ENCODE peak calls at places on chromosomes 7 and 10, in eight cellular contexts. F is HepG2; H is lower lobe of right lung; J is CD8-positive, alpha-beta T cell; A is hepatocyte; E is testis; S is fibroblast of lung; O is PC-3. G is an unnamed sample. For H3K36me3, the result is how much of the 10 kb centered on the place peaks cover.

GRCh38 chr7:115352375-115352774 is 430.5 kb downstream of the MDFIC start:
- DNase-seq in F (no peak), H (no peak), J (no peak), A (no peak), E (no peak), S (peak), O (peak), G (no peak)

GRCh38 chr10:126867567-126868365 is 37.5 kb upstream of the DOCK1 start:
- DNase-seq in F (no peak), H (no peak), J (no peak), A (no peak), E (no peak), S (peak), O (peak), G (no peak)

GRCh38 chr10:61662794-61663259 is at the start of gene CABCOCO1:
- DNase-seq in F (no peak), H (peak), J (no peak), A (peak), E (peak), S (peak), O (peak), G (peak)

GRCh38 chr10:115895196-115895595 is 377.8 kb downstream of the GFRA1 start:
- DNase-seq in F (no peak), H (no peak), J (no peak), A (no peak), E (no peak), S (no peak), O (no peak), G (no peak)

GRCh38 chr7:1861799-1862458 is 191.9 kb downstream of the ELFN1 start:
- DNase-seq in F (no peak), H (no peak), J (no peak), A (no peak), E (no peak), S (no peak), O (no peak), G (no peak)

GRCh38 chr10:28833313-28833712 is 156.0 kb downstream of the BAMBI start:
- DNase-seq in F (no peak), H (no peak), J (no peak), A (no peak), E (no peak), S (no peak), O (no peak), G (no peak)

GRCh38 chr7:27174077-27175004 is at the start of gene HOXA10:
- DNase-seq in F (no peak), H (peak), J (peak), A (no peak), E (no peak), S (no peak), O (peak), G (no peak)

GRCh38 chr7:77246031-77246430 is 46.4 kb upstream of the FGL2 start:
- DNase-seq in F (peak), H (no peak), J (no peak), A (no peak), E (no peak), S (no peak), O (no peak), G (no peak)

GRCh38 chr7:25069900-25070443 is 55.1 kb downstream of the CYCS start:
- DNase-seq in F (peak), H (peak), J (peak), A (peak), E (peak), S (peak), O (peak), G (peak)

GRCh38 chr10:98168147-98168546 is 33.7 kb downstream of the R3HCC1L start:
- DNase-seq in F (no peak), H (no peak), J (no peak), A (no peak), E (no peak), S (no peak), O (no peak), G (no peak)

GRCh38 chr10:98167191-98167590 is 32.7 kb downstream of the R3HCC1L start:
- DNase-seq in F (no peak), H (no peak), J (no peak), A (no peak), E (no peak), S (no peak), O (no peak), G (no peak)

GRCh38 chr10:98170249-98171117 is 36.0 kb downstream of the R3HCC1L start:
- DNase-seq in F (peak), H (no peak), J (peak), A (peak), E (peak), S (peak), O (peak), G (peak)

GRCh38 chr10:98168766-98169165 is 34.3 kb downstream of the R3HCC1L start:
- DNase-seq in F (no peak), H (no peak), J (no peak), A (no peak), E (no peak), S (no peak), O (no peak), G (no peak)

GRCh38 chr10:98169379-98169778 is 34.9 kb downstream of the R3HCC1L start:
- DNase-seq in F (no peak), H (no peak), J (no peak), A (no peak), E (no peak), S (no peak), O (no peak), G (no peak)
- TF ChIP-seq CTCF in F (no peak), H (no peak), J (no peak), A (no peak), E (no peak), S (no peak), O (no peak), G (no peak)

GRCh38 chr7:128309921-128310320 is 33.8 kb downstream of the RBM28 start:
- DNase-seq in F (no peak), H (no peak), J (no peak), A (no peak), E (no peak), S (no peak), O (no peak), G (no peak)
- H3K36me3 ChIP-seq in F (half or more), H (half or more), J (under half), A (under half), E (under half), S (under half), O (half or more), G (under half)

GRCh38 chr7:30902466-30902865 is 9.2 kb upstream of the AQP1 start:
- DNase-seq in F (no peak), H (no peak), J (no peak), A (no peak), E (no peak), S (no peak), O (no peak), G (no peak)

GRCh38 chr7:30900053-30900452 is 11.6 kb upstream of the AQP1 start:
- DNase-seq in F (no peak), H (no peak), J (no peak), A (no peak), E (no peak), S (no peak), O (no peak), G (no peak)

GRCh38 chr7:30901856-30902255 is 9.8 kb upstream of the AQP1 start:
- DNase-seq in F (no peak), H (no peak), J (no peak), A (no peak), E (no peak), S (no peak), O (no peak), G (no peak)

GRCh38 chr7:30899630-30900029 is 12.0 kb upstream of the AQP1 start:
- DNase-seq in F (no peak), H (no peak), J (no peak), A (no peak), E (no peak), S (no peak), O (no peak), G (no peak)

GRCh38 chr7:30900803-30901362 is 10.8 kb upstream of the AQP1 start:
- DNase-seq in F (no peak), H (no peak), J (no peak), A (no peak), E (no peak), S (no peak), O (no peak), G (no peak)
- H3K27ac ChIP-seq in F (no peak), H (peak), J (no peak), A (no peak), E (no peak), S (no peak), O (no peak), G (no peak)

DNA sequence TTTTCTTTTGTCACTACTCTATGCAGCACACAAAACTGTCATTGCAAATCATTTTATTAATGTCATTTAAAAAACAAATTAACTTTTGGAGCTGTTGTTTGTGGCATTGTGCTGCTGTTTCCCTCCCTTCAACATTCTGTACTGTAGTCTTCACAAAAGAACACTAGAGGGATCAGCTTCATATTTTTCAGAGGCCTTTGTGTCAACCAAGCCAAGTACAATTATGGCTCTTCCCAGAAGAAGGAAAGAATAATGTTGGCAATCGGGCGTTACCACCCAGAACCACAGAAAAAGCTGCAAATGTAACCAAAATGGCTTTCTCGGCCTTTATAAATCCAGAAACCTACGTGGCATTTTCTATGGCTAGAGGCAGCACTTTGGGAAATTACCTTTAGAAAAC is 98.9 kb upstream of the COL1A2 start:
- DNase-seq in F (peak), H (no peak), J (no peak), A (peak), E (peak), S (peak), O (peak), G (no peak)
- TF ChIP-seq CTCF in F (peak), H (peak), J (no peak), A (peak), E (peak), S (peak), O (peak), G (no peak)

DNA sequence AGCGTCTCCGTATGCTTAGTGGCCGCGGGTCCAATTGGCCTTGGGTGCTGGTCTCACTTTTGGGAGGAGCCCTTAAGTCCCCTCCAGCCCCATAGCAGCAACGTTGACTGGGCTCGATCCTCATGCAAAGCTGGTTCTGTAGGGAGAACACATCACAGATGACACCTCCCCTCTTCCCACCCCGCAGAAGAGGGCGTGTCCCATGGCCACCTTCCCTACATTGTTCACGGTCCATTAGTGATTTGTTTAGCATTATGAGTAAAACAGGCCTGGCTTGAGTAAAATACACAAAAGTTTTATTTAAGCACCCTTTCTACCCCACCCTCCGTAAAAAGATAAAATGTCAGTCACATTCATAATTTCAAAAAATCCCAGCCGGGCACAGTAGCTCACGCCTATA is 89.1 kb upstream of the SH2B2 start:
- DNase-seq in F (no peak), H (no peak), J (no peak), A (no peak), E (no peak), S (no peak), O (no peak), G (no peak)
- H3K36me3 ChIP-seq in F (half or more), H (half or more), J (under half), A (under half), E (under half), S (under half), O (under half), G (under half)

G was measured in body of pancreas.